ENCODE peak calls at places on chromosomes 4 and X, in four cellular contexts. One of them, this sample, is unnamed.

GRCh38 chrX:134794692-134795091 is 136.4 kb upstream of the PLAC1 start:
- DNase-seq in MM.1S: no peak
- DNase-seq in adrenal gland: no peak
- DNase-seq in GM12865: no peak
- DNase-seq in this sample: no peak

GRCh38 chr4:138053601-138054322 is 188.4 kb downstream of the SLC7A11 start:
- DNase-seq in MM.1S: no peak
- DNase-seq in GM12865: no peak
- DNase-seq in adrenal gland: peak
- DNase-seq in this sample: no peak

GRCh38 chr4:158121203-158121586 is 51.6 kb downstream of the GASK1B start:
- DNase-seq in adrenal gland: peak
- DNase-seq in GM12865: no peak
- DNase-seq in MM.1S: no peak
- DNase-seq in this sample: no peak

GRCh38 chrX:75648803-75649588 is 126.2 kb upstream of the ZDHHC15 start:
- DNase-seq in GM12865: no peak
- DNase-seq in adrenal gland: no peak
- DNase-seq in MM.1S: no peak
- DNase-seq in this sample: no peak

GRCh38 chr4:80202784-80203553 is 5.7 kb downstream of the PRDM8 start:
- DNase-seq in GM12865: peak
- DNase-seq in adrenal gland: no peak
- DNase-seq in MM.1S: peak
- DNase-seq in this sample: no peak

GRCh38 chr4:23789765-23790164 is 100.1 kb downstream of the PPARGC1A start:
- DNase-seq in adrenal gland: peak
- DNase-seq in MM.1S: no peak
- DNase-seq in GM12865: no peak
- DNase-seq in this sample: no peak

GRCh38 chrX:94123062-94123461 is 449.1 kb downstream of the FAM133A start:
- DNase-seq in GM12865: no peak
- DNase-seq in adrenal gland: no peak
- DNase-seq in MM.1S: peak
- DNase-seq in this sample: no peak

GRCh38 chrX:39725928-39726619 is 371.7 kb downstream of the BCOR start:
- DNase-seq in GM12865: no peak
- DNase-seq in adrenal gland: no peak
- DNase-seq in MM.1S: no peak
- DNase-seq in this sample: no peak

GRCh38 chr4:140252742-140253555 is 99.0 kb upstream of the MAML3 start:
- DNase-seq in MM.1S: peak
- DNase-seq in adrenal gland: peak
- DNase-seq in GM12865: peak
- DNase-seq in this sample: no peak

GRCh38 chrX:253451-254297 is 27.5 kb upstream of the PLCXD1 start:
- DNase-seq in MM.1S: no peak
- DNase-seq in GM12865: no peak
- DNase-seq in adrenal gland: no peak
- DNase-seq in this sample: no peak

GRCh38 chr4:23171971-23172370 is 479.2 kb downstream of the GBA3 start:
- DNase-seq in GM12865: no peak
- DNase-seq in adrenal gland: no peak
- DNase-seq in MM.1S: no peak
- DNase-seq in this sample: no peak

GRCh38 chr4:170849969-170850368 is 760.2 kb upstream of the AADAT start:
- DNase-seq in MM.1S: peak
- DNase-seq in GM12865: peak
- DNase-seq in adrenal gland: no peak
- DNase-seq in this sample: no peak

GRCh38 chr4:141458501-141458900 is 177.9 kb upstream of the IL15 start:
- DNase-seq in adrenal gland: no peak
- DNase-seq in MM.1S: no peak
- DNase-seq in GM12865: no peak
- DNase-seq in this sample: no peak

GRCh38 chrX:133838761-133839676 is 146.4 kb downstream of the GPC3 start:
- DNase-seq in GM12865: peak
- DNase-seq in adrenal gland: peak
- DNase-seq in MM.1S: peak
- DNase-seq in this sample: no peak

GRCh38 chrX:130171446-130172126 is at the start of gene RAB33A:
- DNase-seq in GM12865: peak
- DNase-seq in MM.1S: no peak
- DNase-seq in adrenal gland: no peak
- DNase-seq in this sample: no peak

GRCh38 chr4:123304151-123305021 is 92.2 kb upstream of the SPRY1 start:
- DNase-seq in GM12865: peak
- DNase-seq in adrenal gland: no peak
- DNase-seq in MM.1S: no peak
- DNase-seq in this sample: no peak

GRCh38 chrX:137305404-137305803 is 260.5 kb upstream of the ZIC3 start:
- DNase-seq in MM.1S: no peak
- DNase-seq in GM12865: no peak
- DNase-seq in adrenal gland: no peak
- DNase-seq in this sample: no peak

GRCh38 chr4:137635596-137635995 is 103.3 kb upstream of the PCDH18 start:
- DNase-seq in MM.1S: no peak
- DNase-seq in GM12865: no peak
- DNase-seq in adrenal gland: no peak
- DNase-seq in this sample: no peak

GRCh38 chr4:134201216-134202098 is at the start of gene PABPC4L:
- DNase-seq in adrenal gland: peak
- DNase-seq in GM12865: no peak
- DNase-seq in MM.1S: no peak
- DNase-seq in this sample: no peak

GRCh38 chr4:137693641-137694040 is 161.3 kb upstream of the PCDH18 start:
- DNase-seq in GM12865: no peak
- DNase-seq in adrenal gland: no peak
- DNase-seq in MM.1S: no peak
- DNase-seq in this sample: no peak

GRCh38 chr4:117085185-117085701 is at the start of gene TRAM1L1:
- DNase-seq in MM.1S: no peak
- DNase-seq in GM12865: no peak
- DNase-seq in adrenal gland: peak
- DNase-seq in this sample: no peak

GRCh38 chr4:106530816-106531215 is 162.2 kb upstream of the GIMD1 start:
- DNase-seq in adrenal gland: no peak
- DNase-seq in MM.1S: no peak
- DNase-seq in GM12865: no peak
- DNase-seq in this sample: no peak

GRCh38 chrX:45769919-45770582 is 569.4 kb upstream of the DIPK2B start:
- DNase-seq in MM.1S: no peak
- DNase-seq in GM12865: peak
- DNase-seq in adrenal gland: peak
- DNase-seq in this sample: no peak

GRCh38 chr4:25088342-25088952 is 57.7 kb upstream of the LGI2 start:
- DNase-seq in adrenal gland: no peak
- DNase-seq in GM12865: no peak
- DNase-seq in MM.1S: peak
- DNase-seq in this sample: no peak

GRCh38 chr4:16056681-16057400 is 27.0 kb downstream of the PROM1 start:
- DNase-seq in adrenal gland: no peak
- DNase-seq in GM12865: no peak
- DNase-seq in MM.1S: no peak
- DNase-seq in this sample: peak

GRCh38 chr4:8765084-8765483 is 106.6 kb downstream of the HMX1 start:
- DNase-seq in GM12865: no peak
- DNase-seq in MM.1S: no peak
- DNase-seq in adrenal gland: no peak
- DNase-seq in this sample: no peak

GRCh38 chrX:23745786-23746185 is 2.7 kb upstream of the ACOT9 start:
- DNase-seq in adrenal gland: no peak
- DNase-seq in GM12865: peak
- DNase-seq in MM.1S: no peak
- DNase-seq in this sample: no peak

GRCh38 chr4:158621729-158622128 is 50.0 kb downstream of the C4orf46 start:
- DNase-seq in adrenal gland: no peak
- DNase-seq in GM12865: no peak
- DNase-seq in MM.1S: peak
- DNase-seq in this sample: no peak

GRCh38 chr4:88964450-88964849 is 92.5 kb downstream of the FAM13A start:
- DNase-seq in MM.1S: no peak
- DNase-seq in adrenal gland: no peak
- DNase-seq in GM12865: no peak
- DNase-seq in this sample: no peak

GRCh38 chr4:7705062-7705461 is 234.6 kb downstream of the AFAP1 start:
- DNase-seq in GM12865: no peak
- DNase-seq in adrenal gland: no peak
- DNase-seq in MM.1S: no peak
- DNase-seq in this sample: no peak

GRCh38 chrX:48971325-48972213 is at the start of gene KCND1:
- DNase-seq in adrenal gland: no peak
- DNase-seq in MM.1S: no peak
- DNase-seq in GM12865: no peak
- DNase-seq in this sample: no peak

GRCh38 chrX:48974574-48974973 is 2.9 kb upstream of the KCND1 start:
- DNase-seq in adrenal gland: no peak
- DNase-seq in MM.1S: no peak
- DNase-seq in GM12865: no peak
- DNase-seq in this sample: no peak

GRCh38 chrX:48974033-48974432 is 2.4 kb upstream of the KCND1 start:
- DNase-seq in adrenal gland: no peak
- DNase-seq in GM12865: no peak
- DNase-seq in MM.1S: no peak
- DNase-seq in this sample: no peak

GRCh38 chrX:48975041-48975440 is 3.4 kb upstream of the KCND1 start:
- DNase-seq in GM12865: no peak
- DNase-seq in adrenal gland: no peak
- DNase-seq in MM.1S: no peak
- DNase-seq in this sample: no peak

GRCh38 chrX:48972214-48973164 is 845 bp upstream of the KCND1 start:
- DNase-seq in adrenal gland: peak
- DNase-seq in GM12865: peak
- DNase-seq in MM.1S: peak
- DNase-seq in this sample: no peak
- H3K4me3 ChIP-seq in adrenal gland: peak
- H3K4me3 ChIP-seq in GM12865: no peak
- H3K4me3 ChIP-seq in MM.1S: no peak
- H3K4me3 ChIP-seq in this sample: no peak

GRCh38 chr4:174689618-174690017 is 139.4 kb downstream of the GLRA3 start:
- DNase-seq in GM12865: no peak
- DNase-seq in adrenal gland: no peak
- DNase-seq in MM.1S: no peak
- DNase-seq in this sample: no peak

GRCh38 chr4:174690665-174691064 is 138.4 kb downstream of the GLRA3 start:
- DNase-seq in adrenal gland: no peak
- DNase-seq in GM12865: no peak
- DNase-seq in MM.1S: no peak
- DNase-seq in this sample: no peak

GRCh38 chr4:174681723-174682300 is 147.2 kb downstream of the GLRA3 start:
- DNase-seq in MM.1S: no peak
- DNase-seq in GM12865: no peak
- DNase-seq in adrenal gland: peak
- DNase-seq in this sample: no peak

DNA sequence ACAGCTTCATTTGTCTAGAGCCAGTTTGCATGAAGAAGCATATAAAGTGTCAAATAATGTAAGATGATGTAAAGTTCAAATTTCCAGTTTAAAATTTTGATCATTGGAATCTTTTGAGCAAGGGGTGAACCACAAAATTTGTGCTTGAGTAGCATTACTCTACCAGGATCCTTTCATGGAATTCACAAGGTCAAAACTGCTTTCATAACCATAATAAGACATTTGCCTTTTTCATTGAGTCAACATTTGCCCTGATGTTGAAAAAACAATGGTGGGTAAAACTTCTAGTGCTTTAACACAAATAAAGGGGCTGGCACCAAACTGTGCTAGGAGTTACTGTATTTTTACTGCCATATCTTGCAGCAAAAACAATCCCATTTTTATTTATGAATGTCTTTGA is 142.2 kb downstream of the GLRA3 start:
- DNase-seq in MM.1S: no peak
- DNase-seq in GM12865: no peak
- DNase-seq in adrenal gland: no peak
- DNase-seq in this sample: no peak
- TF ChIP-seq CTCF in MM.1S: no peak
- TF ChIP-seq CTCF in GM12865: no peak
- TF ChIP-seq CTCF in adrenal gland: no peak
- TF ChIP-seq CTCF in this sample: no peak

DNA sequence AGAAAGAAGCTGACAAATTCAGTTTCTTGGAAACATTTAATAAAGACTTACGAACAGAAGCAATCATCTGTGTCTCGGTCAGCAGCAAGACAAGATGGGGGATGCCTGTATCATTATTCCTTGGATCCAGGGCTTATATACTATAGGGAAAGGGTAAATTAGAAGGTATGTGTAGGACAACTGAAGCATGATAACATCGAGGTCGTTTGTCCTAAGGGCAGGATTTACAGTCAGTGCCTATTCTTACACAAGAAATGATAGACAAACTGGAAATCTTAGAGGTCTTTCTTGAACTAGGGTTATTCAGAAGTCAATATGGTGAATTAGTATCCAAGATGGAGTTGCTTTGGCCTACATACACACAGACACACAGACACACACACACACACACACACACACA is 553.0 kb downstream of the STPG2 start:
- DNase-seq in GM12865: no peak
- DNase-seq in adrenal gland: no peak
- DNase-seq in MM.1S: no peak
- DNase-seq in this sample: no peak
- H3K4me3 ChIP-seq in GM12865: no peak
- H3K4me3 ChIP-seq in adrenal gland: no peak
- H3K4me3 ChIP-seq in MM.1S: no peak
- H3K4me3 ChIP-seq in this sample: no peak

GRCh38 chrX:107648332-107648731 is 20.0 kb downstream of the PRPS1 start:
- DNase-seq in MM.1S: no peak
- DNase-seq in adrenal gland: no peak
- DNase-seq in GM12865: no peak
- DNase-seq in this sample: no peak

GRCh38 chrX:107646736-107647135 is 18.4 kb downstream of the PRPS1 start:
- DNase-seq in adrenal gland: no peak
- DNase-seq in MM.1S: no peak
- DNase-seq in GM12865: no peak
- DNase-seq in this sample: no peak
- TF ChIP-seq CTCF in adrenal gland: no peak
- TF ChIP-seq CTCF in MM.1S: no peak
- TF ChIP-seq CTCF in GM12865: no peak
- TF ChIP-seq CTCF in this sample: no peak

DNA sequence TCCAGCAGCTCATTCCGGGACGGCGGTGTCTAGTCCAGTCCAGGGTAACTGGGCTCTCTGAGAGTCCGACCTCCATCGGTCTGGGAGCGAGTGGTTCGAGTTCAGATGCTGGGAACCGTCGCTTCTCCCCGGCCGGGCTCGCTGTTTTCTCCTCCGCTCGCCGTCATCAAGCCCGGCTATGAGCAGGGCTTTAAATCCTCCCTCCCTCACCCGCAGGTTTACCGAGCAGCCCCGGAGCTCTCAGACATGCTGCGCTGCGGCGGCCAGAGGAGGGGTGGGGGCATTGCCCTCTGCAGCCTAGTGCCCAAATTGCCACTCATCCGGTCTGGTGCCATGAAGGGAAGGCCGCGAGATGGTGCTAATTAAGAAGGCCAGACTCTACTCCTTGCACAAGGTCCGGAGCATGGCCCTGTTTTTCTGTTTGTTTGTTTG is 23.2 kb downstream of the HAND2 start:
- DNase-seq in GM12865: no peak
- DNase-seq in adrenal gland: no peak
- DNase-seq in MM.1S: no peak
- DNase-seq in this sample: no peak
- H3K4me3 ChIP-seq in GM12865: no peak
- H3K4me3 ChIP-seq in adrenal gland: no peak
- H3K4me3 ChIP-seq in MM.1S: peak
- H3K4me3 ChIP-seq in this sample: no peak